ENCODE peak calls at places on chromosomes 3 and 15, in five cellular contexts. J, Z, E, Y and F are unnamed samples.

GRCh38 chr3:44952689-44953088 is 23.3 kb downstream of the ZDHHC3 start:
- DNase-seq in J (no peak), Z (no peak), E (no peak), Y (no peak), F (no peak)

GRCh38 chr3:158717576-158717975 is 14.7 kb downstream of the RARRES1 start:
- DNase-seq in J (no peak), Z (no peak), E (no peak), Y (no peak), F (no peak)

GRCh38 chr3:122615303-122615702 is 37.9 kb downstream of the PARP15 start:
- DNase-seq in J (no peak), Z (no peak), E (no peak), Y (no peak), F (no peak)

GRCh38 chr3:14847613-14848541 is 29.1 kb downstream of the FGD5 start:
- DNase-seq in J (no peak), Z (peak), E (peak), Y (peak), F (peak)

GRCh38 chr3:151106311-151106710 is 20.8 kb downstream of the MED12L start:
- DNase-seq in J (no peak), Z (no peak), E (no peak), Y (no peak), F (no peak)

GRCh38 chr15:75043509-75044257 is 20.3 kb downstream of the PPCDC start:
- DNase-seq in J (peak), Z (peak), E (peak), Y (peak), F (peak)

GRCh38 chr3:105997800-105998526 is 129.2 kb upstream of the CBLB start:
- DNase-seq in J (no peak), Z (no peak), E (no peak), Y (peak), F (no peak)

GRCh38 chr3:50503504-50503903 is at the start of gene CACNA2D2:
- DNase-seq in J (peak), Z (no peak), E (peak), Y (peak), F (no peak)

GRCh38 chr3:197125601-197126000 is 96.0 kb upstream of the MELTF start:
- DNase-seq in J (no peak), Z (no peak), E (no peak), Y (no peak), F (no peak)

GRCh38 chr3:134795776-134796312 is 784 bp downstream of the EPHB1 start:
- DNase-seq in J (no peak), Z (no peak), E (no peak), Y (no peak), F (no peak)
- H3K4me3 ChIP-seq in J (peak), Z (no peak), E (peak), Y (peak), F (peak)

DNA sequence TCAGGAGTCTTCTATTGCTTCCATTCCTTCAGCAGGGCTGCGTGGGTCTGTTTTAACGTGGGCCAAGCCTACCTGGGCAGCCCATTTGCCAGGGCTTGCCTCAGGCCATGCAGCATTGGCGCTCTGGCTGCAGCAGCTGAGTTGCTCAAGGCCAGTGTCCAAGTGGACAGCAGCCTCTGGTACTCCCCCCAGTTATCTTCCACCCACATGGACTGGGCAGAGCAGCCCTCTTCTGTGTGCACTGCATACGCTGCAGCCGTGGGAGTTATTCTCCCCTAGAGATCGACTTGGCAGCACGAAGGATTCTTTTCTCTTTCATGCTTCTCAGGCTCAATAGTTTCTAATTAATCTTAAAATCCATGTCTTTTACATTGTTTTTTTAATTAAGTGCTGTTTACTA is 6.9 kb upstream of the CAPN3 start:
- DNase-seq in J (no peak), Z (no peak), E (no peak), Y (no peak), F (no peak)
- TF ChIP-seq POLR2A in J (no peak), Z (no peak), E (no peak), Y (no peak), F (no peak)

GRCh38 chr15:81304226-81304625 is 19.7 kb downstream of the STARD5 start:
- DNase-seq in J (no peak), Z (no peak), E (no peak), Y (peak), F (no peak)
- TF ChIP-seq POLR2AphosphoS5 in J (no peak), Z (no peak), E (no peak), Y (no peak), F (no peak)

GRCh38 chr3:152315623-152316022 is 46.9 kb downstream of the MBNL1 start:
- DNase-seq in J (no peak), Z (peak), E (no peak), Y (no peak), F (no peak)

GRCh38 chr3:152313914-152314313 is 45.2 kb downstream of the MBNL1 start:
- DNase-seq in J (no peak), Z (no peak), E (no peak), Y (no peak), F (no peak)

GRCh38 chr3:152316318-152316717 is 47.6 kb downstream of the MBNL1 start:
- DNase-seq in J (no peak), Z (no peak), E (no peak), Y (no peak), F (no peak)

GRCh38 chr3:152313430-152313829 is 44.7 kb downstream of the MBNL1 start:
- DNase-seq in J (no peak), Z (peak), E (no peak), Y (no peak), F (no peak)

GRCh38 chr3:152314677-152315353 is 46.1 kb downstream of the MBNL1 start:
- DNase-seq in J (no peak), Z (peak), E (no peak), Y (no peak), F (no peak)
- H3K4me3 ChIP-seq in J (no peak), Z (no peak), E (no peak), Y (no peak), F (no peak)

DNA sequence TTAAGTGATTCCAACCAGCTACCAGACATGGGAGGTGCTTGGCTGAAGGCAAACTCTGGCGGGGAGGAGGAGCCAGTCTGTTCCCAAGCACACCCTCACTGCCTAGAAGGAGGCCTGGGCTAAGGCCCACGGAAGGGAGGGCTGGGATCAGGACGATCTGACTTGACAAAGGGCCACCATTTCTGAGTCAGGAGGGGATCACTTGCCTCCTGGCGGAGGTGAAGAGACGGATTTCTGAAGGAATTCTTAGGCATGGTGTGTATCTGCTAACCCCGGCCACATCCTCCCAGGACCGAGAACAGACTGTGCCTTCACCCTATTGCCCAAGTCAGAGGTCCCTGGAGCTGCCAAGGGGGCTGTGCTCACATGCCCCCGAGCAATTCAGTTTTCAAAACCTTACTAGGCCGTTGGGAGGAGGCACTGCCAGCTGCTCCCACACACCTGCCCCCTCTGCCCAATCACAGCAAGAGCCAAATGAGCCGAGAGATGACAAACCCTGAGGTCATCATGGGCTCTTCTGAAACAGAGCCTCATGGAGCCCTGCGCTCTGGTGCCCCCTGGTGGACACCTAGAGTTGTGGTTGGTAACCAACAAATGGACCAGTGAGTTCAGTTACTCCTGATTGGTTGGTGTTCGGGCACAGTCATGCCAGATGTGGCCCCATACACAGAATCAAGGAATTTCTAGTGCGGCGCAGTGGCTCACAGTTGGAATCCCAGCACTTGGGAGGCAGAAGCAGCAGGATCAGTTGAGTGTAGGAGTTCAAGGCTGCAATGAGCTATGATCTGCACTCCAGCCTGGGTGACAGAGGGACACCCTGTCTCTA is 6.5 kb upstream of the TNK2 start:
- DNase-seq in J (peak), Z (peak), E (peak), Y (peak), F (peak)
- TF ChIP-seq POLR2A in J (peak), Z (no peak), E (no peak), Y (no peak), F (no peak)

GRCh38 chr15:34318277-34319079 is 19.1 kb downstream of the SLC12A6 start:
- DNase-seq in J (peak), Z (peak), E (peak), Y (peak), F (peak)
- TF ChIP-seq POLR2AphosphoS5 in J (peak), Z (no peak), E (peak), Y (peak), F (no peak)

DNA sequence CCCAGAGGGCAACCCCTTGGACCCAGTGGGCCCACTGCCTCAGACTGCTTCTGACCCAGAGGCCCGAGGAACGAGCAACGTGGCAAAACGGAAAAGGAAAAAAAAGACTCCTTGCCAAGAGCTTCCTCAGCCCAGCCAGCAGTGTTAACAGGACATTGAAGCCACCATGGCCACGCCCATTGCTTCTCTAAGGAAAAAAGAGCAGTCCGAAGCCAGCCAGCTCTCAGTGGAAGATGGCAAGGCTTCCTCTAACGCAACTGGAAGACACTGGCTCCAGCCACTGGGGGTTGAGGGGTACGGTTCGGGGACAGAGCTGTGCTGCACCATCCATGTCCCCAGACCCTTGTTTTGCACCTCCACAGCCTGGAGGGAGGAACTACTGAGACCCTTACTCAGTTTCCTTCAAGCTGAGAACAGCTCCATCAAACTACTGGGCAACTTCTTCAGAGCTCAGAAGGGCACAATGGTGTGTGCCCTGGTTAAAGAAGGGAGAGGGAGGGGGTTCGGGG is 10.7 kb downstream of the BMF start:
- DNase-seq in J (peak), Z (peak), E (peak), Y (peak), F (no peak)
- H3K4me3 ChIP-seq in J (no peak), Z (no peak), E (no peak), Y (no peak), F (no peak)